ENCODE peak calls at places on chromosomes 2 and 18, in five cellular contexts. E, W, Y, F and U are unnamed samples.

GRCh38 chr18:48829443-48830149 is 121.2 kb downstream of the SMAD7 start:
- DNase-seq in W (no peak), Y (no peak), F (no peak), E (peak), U (no peak)

GRCh38 chr2:230715201-230715600 is 2.6 kb downstream of the CAB39 start:
- DNase-seq in E (no peak), Y (no peak), W (peak), F (no peak), U (no peak)

GRCh38 chr2:67462741-67463496 is 65.8 kb downstream of the ETAA1 start:
- DNase-seq in Y (no peak), F (no peak), E (no peak), W (no peak), U (no peak)

GRCh38 chr2:176106636-176107539 is at the start of gene HOXD11:
- DNase-seq in W (no peak), Y (no peak), E (peak), F (no peak), U (no peak)

GRCh38 chr2:224973112-224974016 is 68.9 kb downstream of the DOCK10 start:
- DNase-seq in W (no peak), F (no peak), E (no peak), Y (no peak), U (no peak)

GRCh38 chr2:45267062-45267702 is 257.9 kb upstream of the SIX2 start:
- DNase-seq in Y (no peak), F (peak), E (no peak), W (no peak), U (no peak)

GRCh38 chr2:7963787-7964186 is 718.1 kb upstream of the ID2 start:
- DNase-seq in W (no peak), F (no peak), E (no peak), Y (no peak), U (no peak)

GRCh38 chr2:65435625-65436168 is 3.3 kb upstream of the SPRED2 start:
- DNase-seq in W (peak), Y (peak), F (peak), E (peak), U (peak)

GRCh38 chr18:57786038-57786437 is 17.1 kb downstream of the ATP8B1 start:
- DNase-seq in E (no peak), F (no peak), Y (no peak), W (no peak), U (no peak)
- TF ChIP-seq POLR2A in E (no peak), F (no peak), Y (no peak), W (no peak), U (no peak)

DNA sequence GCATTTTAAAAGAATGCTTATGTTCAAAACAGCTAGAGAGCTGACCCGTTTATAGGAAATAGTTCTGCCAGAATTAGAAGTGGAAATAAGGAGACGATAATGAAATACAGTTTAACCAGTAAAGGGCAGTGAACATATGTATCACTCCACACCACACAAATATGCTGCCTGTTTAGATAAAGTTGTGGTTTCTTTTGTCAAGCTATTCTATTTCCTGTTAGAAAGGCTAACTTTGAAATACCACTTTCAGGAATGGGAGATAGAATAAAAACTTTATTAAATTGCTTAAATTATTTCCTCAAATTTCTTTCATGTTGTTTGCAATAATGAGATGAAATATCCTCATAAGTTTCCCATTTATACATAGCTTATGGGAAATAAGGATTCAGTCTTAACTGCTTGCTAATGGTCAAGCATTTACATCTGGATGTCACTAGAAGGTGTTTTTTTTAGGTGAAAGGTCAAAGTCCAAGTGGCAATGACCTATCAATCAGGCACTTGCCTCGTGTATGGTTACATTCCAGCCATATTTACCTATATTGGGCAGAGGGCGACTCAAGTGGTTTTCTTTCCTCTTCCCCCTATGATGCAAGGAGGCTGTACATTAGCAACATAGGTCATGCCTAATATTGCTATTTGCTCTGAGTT is 148.9 kb downstream of the ZEB2 start:
- DNase-seq in W (peak), Y (no peak), E (no peak), F (peak), U (no peak)
- TF ChIP-seq POLR2A in W (no peak), Y (no peak), E (no peak), F (no peak), U (no peak)

DNA sequence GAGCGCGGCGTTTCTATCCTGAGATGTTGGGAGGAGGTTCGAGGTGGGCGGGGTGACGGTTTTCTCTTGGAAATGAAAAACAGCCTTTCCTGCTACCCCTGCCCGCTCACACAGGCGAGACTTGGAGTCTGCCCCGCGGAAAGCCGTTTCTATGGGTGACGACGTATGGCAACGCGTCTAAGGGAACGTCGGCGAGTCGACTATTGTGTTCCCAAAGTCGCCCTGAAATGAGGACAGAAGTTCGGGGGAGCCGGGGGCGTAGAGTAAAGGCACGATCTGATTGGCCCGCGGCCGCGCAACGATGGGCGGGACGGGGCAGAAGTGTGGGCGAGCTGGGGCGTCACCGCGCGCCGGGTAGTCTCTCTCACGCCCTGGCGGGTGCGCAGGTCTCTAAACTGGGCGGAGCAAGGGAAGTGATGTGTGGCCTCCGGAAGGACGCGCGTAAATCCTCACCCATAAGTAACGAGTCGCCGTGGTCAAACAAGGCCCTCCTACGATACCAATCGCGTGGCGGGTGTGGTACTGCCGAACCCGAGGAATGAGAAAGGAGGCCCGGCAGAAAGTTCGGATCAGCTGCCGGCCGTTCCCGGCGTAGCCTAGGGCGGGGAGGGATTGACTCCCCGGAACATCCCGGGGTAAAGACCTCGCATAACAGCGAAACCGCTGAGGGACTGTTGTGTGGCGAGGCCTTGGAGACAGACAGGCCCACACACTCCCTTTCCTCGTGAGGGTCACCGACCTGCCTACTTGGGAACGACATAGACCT is 89.6 kb downstream of the FAM161A start:
- DNase-seq in E (peak), W (peak), F (peak), Y (peak), U (peak)
- TF ChIP-seq POLR2A in E (peak), W (peak), F (peak), Y (peak), U (peak)

GRCh38 chr2:27353762-27354596 is 2.6 kb downstream of the GTF3C2 start:
- DNase-seq in E (no peak), Y (no peak), W (no peak), F (peak), U (no peak)

GRCh38 chr2:27354597-27354927 is 2.0 kb downstream of the GTF3C2 start:
- DNase-seq in E (no peak), Y (no peak), F (no peak), W (no peak), U (no peak)

GRCh38 chr2:27356056-27356381 is 545 bp downstream of the GTF3C2 start:
- DNase-seq in F (peak), Y (peak), W (no peak), E (peak), U (no peak)

GRCh38 chr2:27351802-27352598 is 4.6 kb downstream of the GTF3C2 start:
- DNase-seq in E (no peak), Y (no peak), F (no peak), W (no peak), U (no peak)

GRCh38 chr2:27356382-27357181 is at the start of gene GTF3C2:
- DNase-seq in W (peak), E (peak), Y (peak), F (peak), U (peak)
- TF ChIP-seq POLR2A in W (peak), E (peak), Y (peak), F (peak), U (no peak)

GRCh38 chr2:182715896-182716664 is at the start of gene DNAJC10:
- DNase-seq in Y (peak), F (peak), W (peak), E (peak), U (peak)
- TF ChIP-seq POLR2A in Y (peak), F (peak), W (peak), E (no peak), U (peak)

GRCh38 chr2:151287513-151288250 is 1.8 kb downstream of the NMI start:
- DNase-seq in E (no peak), W (no peak), Y (no peak), F (no peak), U (no peak)
- TF ChIP-seq POLR2A in E (no peak), W (no peak), Y (no peak), F (no peak), U (no peak)

DNA sequence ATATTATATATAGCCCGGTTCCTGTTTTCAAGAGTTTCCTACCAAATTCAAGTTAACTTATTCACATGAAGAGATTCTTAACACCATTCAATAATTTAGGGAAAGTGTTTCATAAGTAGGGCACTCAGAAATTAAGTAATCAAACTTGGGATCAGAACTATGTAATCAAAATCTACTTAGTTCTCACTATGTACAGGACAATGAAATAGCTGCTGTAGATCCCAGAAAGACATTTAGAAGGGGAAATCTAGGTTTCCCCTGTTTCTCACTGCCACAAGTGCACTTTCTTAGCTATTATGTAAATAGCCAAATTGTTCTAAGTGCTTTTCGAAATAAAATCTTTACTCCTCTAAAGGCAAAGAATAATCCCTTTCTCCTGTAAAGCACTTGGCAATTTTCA is 493.6 kb upstream of the SETBP1 start:
- DNase-seq in F (no peak), Y (no peak), W (no peak), E (no peak), U (no peak)
- TF ChIP-seq POLR2A in F (no peak), Y (no peak), W (no peak), E (no peak), U (no peak)